ENCODE peak calls at places on chromosomes 12 and 14, in seven cellular contexts. G is Daoy; J is activated T-cell treated with anti-CD3 and anti-CD28 coated beads, Interleukin-2, amount 50 U/mL, for 48 hours; A is lower lobe of right lung; V is AG20443; L is NCI-H510A; T is KBM-7. Q is an unnamed sample.

GRCh38 chr12:132624186-132624855 is 5.7 kb downstream of the P2RX2 start:
- DNase-seq in G (no peak), V (no peak), L (no peak), T (no peak), A (no peak), J (no peak), Q (no peak)

GRCh38 chr14:21023817-21024667 is 819 bp downstream of the NDRG2 start:
- DNase-seq in A (no peak), J (peak; percentile 35), G (no peak), T (no peak), L (no peak), V (no peak), Q (no peak)

GRCh38 chr12:105644770-105645169 is 314.3 kb downstream of the C12orf75 start:
- DNase-seq in V (no peak), A (no peak), J (no peak), G (no peak), L (no peak), T (no peak), Q (no peak)

GRCh38 chr14:79967453-79967852 is 243.9 kb downstream of the DIO2 start:
- DNase-seq in J (no peak), L (no peak), G (no peak), V (no peak), T (no peak), A (no peak), Q (no peak)

GRCh38 chr14:68548194-68549056 is 244.4 kb downstream of the ZFP36L1 start:
- DNase-seq in A (peak; percentile 78), V (peak; percentile 89), T (no peak), L (no peak), G (peak; percentile 98), J (no peak), Q (peak; percentile 68)

GRCh38 chr14:101474563-101475467 is 86.5 kb upstream of the DIO3 start:
- DNase-seq in T (no peak), G (no peak), A (no peak), V (no peak), L (no peak), J (peak; percentile 0), Q (no peak)

GRCh38 chr14:64745511-64746041 is 41.4 kb downstream of the PLEKHG3 start:
- DNase-seq in V (peak; percentile 31), T (no peak), L (no peak), A (no peak), J (no peak), G (no peak), Q (no peak)

GRCh38 chr14:66070542-66071319 is 415.4 kb upstream of the CCDC196 start:
- DNase-seq in G (peak; percentile 56), A (no peak), L (no peak), V (peak; percentile 58), T (peak; percentile 49), J (peak; percentile 81), Q (peak; percentile 24)

GRCh38 chr14:67313153-67313552 is 46.5 kb downstream of the ATP6V1D start:
- DNase-seq in J (no peak), A (no peak), G (no peak), T (no peak), V (no peak), L (no peak), Q (no peak)

GRCh38 chr14:79543966-79544365 is 667.3 kb downstream of the DIO2 start:
- DNase-seq in T (no peak), V (peak; percentile 17), J (no peak), A (no peak), L (no peak), G (peak; percentile 22), Q (no peak)

GRCh38 chr12:31813305-31813704 is 84.5 kb upstream of the AMN1 start:
- DNase-seq in G (no peak), L (no peak), T (peak; percentile 18), J (no peak), A (no peak), V (no peak), Q (no peak)

GRCh38 chr12:51891843-51892242 is 3.9 kb downstream of the ANKRD33 start:
- DNase-seq in J (no peak), V (no peak), A (no peak), T (no peak), G (no peak), L (no peak), Q (no peak)

Q was measured in NCI-H2107.